ENCODE peak calls at places on chromosomes 7 and 10, in six cellular contexts. J is H9, L is neuronal stem cell, Y is IMR-90, W is H1, V is mesenchymal stem cell. T is an unnamed sample.

GRCh38 chr7:99098824-99099498 is 44.9 kb downstream of the SMURF1 start:
- DNase-seq in J (no peak), L (no peak), Y (no peak), W (no peak), V (peak), T (peak)

GRCh38 chr7:111741811-111742240 is 179.5 kb upstream of the IMMP2L start:
- DNase-seq in J (peak), L (peak), Y (peak), W (no peak), V (peak), T (peak)

GRCh38 chr7:156827587-156828203 is 65.3 kb downstream of the LMBR1 start:
- DNase-seq in J (no peak), L (no peak), Y (peak), W (no peak), V (peak), T (no peak)

GRCh38 chr10:48978318-48978717 is 38.7 kb upstream of the LRRC18 start:
- DNase-seq in J (no peak), L (no peak), Y (no peak), W (no peak), V (no peak), T (no peak)

GRCh38 chr7:138267934-138268333 is 191.7 kb downstream of the AKR1D1 start:
- DNase-seq in J (peak), L (no peak), Y (no peak), W (no peak), V (no peak), T (no peak)

GRCh38 chr7:95607477-95608010 is 11.2 kb upstream of the PDK4 start:
- DNase-seq in J (no peak), L (no peak), Y (no peak), W (no peak), V (no peak), T (peak)

GRCh38 chr10:125605167-125605566 is 77.8 kb downstream of the TEX36 start:
- DNase-seq in J (no peak), L (no peak), Y (peak), W (no peak), V (no peak), T (no peak)

GRCh38 chr7:94011714-94012353 is 7.7 kb upstream of the BET1 start:
- DNase-seq in J (peak), L (no peak), Y (no peak), W (no peak), V (no peak), T (no peak)

GRCh38 chr7:2024227-2024918 is 208.4 kb downstream of the MAD1L1 start:
- DNase-seq in J (no peak), L (no peak), Y (no peak), W (no peak), V (peak), T (no peak)

GRCh38 chr10:128096486-128097199 is 29.6 kb downstream of the MKI67 start:
- DNase-seq in J (no peak), L (no peak), Y (no peak), W (no peak), V (no peak), T (no peak)

GRCh38 chr10:91597397-91597881 is 35.4 kb downstream of the PPP1R3C start:
- DNase-seq in J (no peak), L (no peak), Y (peak), W (no peak), V (peak), T (peak)

GRCh38 chr7:148242271-148242801 is 348.2 kb upstream of the C7orf33 start:
- DNase-seq in J (peak), L (peak), Y (peak), W (peak), V (peak), T (peak)

GRCh38 chr10:122455376-122456056 is 1.1 kb downstream of the ARMS2 start:
- DNase-seq in J (no peak), L (no peak), Y (no peak), W (no peak), V (no peak), T (no peak)

GRCh38 chr7:22438994-22439393 is 61.0 kb downstream of the STEAP1B start:
- DNase-seq in J (no peak), L (no peak), Y (no peak), W (no peak), V (no peak), T (no peak)
- H2AFZ ChIP-seq in J (no peak), L (no peak), Y (no peak), W (no peak), V (no peak), T (no peak)

DNA sequence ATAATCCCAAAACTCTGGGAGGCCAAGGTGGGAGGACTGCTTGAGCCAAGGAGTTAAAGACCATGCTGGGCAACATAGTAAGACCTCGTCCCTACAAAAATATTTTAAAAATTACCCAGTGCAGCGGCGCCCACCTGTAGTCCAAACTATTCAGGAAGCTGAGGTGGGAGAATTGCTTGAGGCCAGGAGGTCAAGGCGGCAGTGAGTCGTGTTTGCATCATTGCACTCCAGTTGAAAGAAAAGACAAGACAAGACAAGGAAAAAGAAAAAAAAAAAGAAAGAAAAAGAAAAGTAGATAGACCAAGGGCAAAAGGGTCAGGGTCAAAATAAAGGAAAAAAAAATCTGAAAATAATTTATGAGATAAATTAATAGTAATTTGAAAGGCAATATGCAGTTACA is 5.8 kb downstream of the ANXA7 start:
- DNase-seq in J (no peak), L (no peak), Y (no peak), W (no peak), V (no peak), T (no peak)
- H2BK120ac ChIP-seq in J (no peak), L (no peak), Y (no peak), W (no peak), V (no peak), T (no peak)

DNA sequence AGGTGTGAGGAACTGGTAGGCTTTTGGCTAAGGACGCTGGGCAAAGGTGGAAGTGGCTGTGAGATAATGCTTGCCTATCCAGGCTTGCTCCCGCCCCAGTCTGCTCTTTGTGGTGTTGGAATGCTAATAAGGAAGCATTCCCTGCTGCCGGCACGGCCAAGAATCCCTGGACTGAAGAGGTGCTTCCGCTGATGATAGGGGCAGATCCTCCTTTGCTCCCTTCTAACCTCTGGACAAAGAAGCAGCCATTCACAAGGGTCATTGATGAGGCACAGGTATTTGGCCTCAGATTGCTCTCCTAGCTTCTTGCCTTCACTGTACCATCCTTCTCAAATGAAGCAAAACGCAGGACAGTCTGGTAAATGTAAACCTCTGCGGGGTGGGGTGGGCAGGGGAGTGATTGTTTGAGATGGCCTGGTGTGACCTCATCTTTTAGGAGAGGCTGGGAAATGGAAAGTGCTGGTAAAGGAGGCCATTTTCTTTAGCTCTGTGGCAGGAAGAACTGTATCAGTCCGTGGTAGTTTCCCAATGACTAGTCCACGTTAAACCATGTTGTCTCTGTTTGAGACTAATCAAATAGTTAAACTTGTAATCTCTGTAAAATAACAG is 1.7 kb downstream of the PGAM1 start:
- DNase-seq in J (peak), L (peak), Y (peak), W (peak), V (peak), T (peak)
- H2AK5ac ChIP-seq in J (no peak), L (no peak), Y (peak), W (peak), V (peak), T (no peak)

GRCh38 chr7:26151096-26151495 is 902 bp upstream of the NFE2L3 start:
- DNase-seq in J (no peak), L (no peak), Y (no peak), W (no peak), V (no peak), T (no peak)

GRCh38 chr7:26153823-26154783 is 2.1 kb downstream of the NFE2L3 start:
- DNase-seq in J (peak), L (no peak), Y (peak), W (peak), V (peak), T (no peak)

GRCh38 chr7:26151953-26152781 is at the start of gene NFE2L3:
- DNase-seq in J (peak), L (peak), Y (peak), W (no peak), V (peak), T (peak)

GRCh38 chr7:26151650-26151952 is 397 bp upstream of the NFE2L3 start:
- DNase-seq in J (no peak), L (no peak), Y (no peak), W (no peak), V (no peak), T (no peak)

DNA sequence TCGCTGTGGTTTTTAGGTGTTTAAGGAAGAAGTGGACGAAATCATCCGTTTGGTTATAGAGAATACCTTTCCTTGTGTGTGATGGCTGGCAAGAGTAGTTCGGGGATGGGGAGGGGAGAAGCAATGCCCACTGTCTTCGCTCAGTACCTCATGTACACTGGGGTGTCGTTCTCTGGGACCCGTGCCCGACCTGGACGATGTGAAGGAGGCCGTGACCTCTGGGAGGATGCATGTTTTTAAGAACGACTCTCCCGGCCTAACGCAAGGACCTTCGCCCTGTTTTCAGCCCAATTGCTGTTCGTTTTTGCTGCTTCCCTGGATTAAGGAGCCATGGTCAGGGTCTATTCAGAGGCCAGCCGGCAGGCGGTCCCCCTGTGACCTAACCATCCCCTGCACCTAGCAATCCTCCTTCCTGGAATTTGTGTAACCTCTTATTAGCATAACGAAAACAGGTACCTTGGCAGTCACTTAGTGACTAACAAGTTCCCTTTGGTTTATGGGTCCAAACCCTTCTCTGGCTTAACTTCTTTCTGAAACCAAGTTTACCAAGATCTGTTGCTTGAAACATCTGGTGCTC is 1.3 kb downstream of the NFE2L3 start:
- DNase-seq in J (peak), L (no peak), Y (no peak), W (no peak), V (peak), T (no peak)
- H2AFZ ChIP-seq in J (no peak), L (peak), Y (peak), W (no peak), V (no peak), T (peak)

DNA sequence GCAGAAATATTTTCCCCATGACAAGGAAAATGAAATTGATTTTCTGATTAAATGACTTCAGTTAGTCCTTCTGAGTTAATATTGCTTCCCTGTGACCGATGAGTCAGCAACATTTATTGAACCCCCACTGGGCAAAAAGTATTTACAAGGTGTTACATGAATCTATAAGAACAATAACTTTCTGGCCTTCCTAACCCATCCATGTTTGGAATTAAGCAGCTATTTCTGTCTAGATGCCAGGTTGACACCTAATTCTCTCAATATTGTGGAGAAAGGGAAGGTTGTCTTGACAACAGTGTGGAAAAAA is 112.9 kb upstream of the JAZF1 start:
- DNase-seq in J (no peak), L (no peak), Y (no peak), W (no peak), V (no peak), T (no peak)
- H2BK120ac ChIP-seq in J (no peak), L (no peak), Y (no peak), W (peak), V (no peak), T (no peak)

GRCh38 chr10:78437407-78437768 is 403.7 kb downstream of the RPS24 start:
- DNase-seq in J (no peak), L (no peak), Y (no peak), W (no peak), V (no peak), T (no peak)
- H2AK5ac ChIP-seq in J (no peak), L (no peak), Y (no peak), W (no peak), V (no peak), T (no peak)

GRCh38 chr10:63588436-63589180 is 67.4 kb downstream of the REEP3 start:
- DNase-seq in J (no peak), L (no peak), Y (peak), W (no peak), V (peak), T (peak)

GRCh38 chr10:63583909-63584747 is 62.9 kb downstream of the REEP3 start:
- DNase-seq in J (no peak), L (no peak), Y (no peak), W (no peak), V (no peak), T (no peak)

GRCh38 chr10:63586048-63586447 is 64.8 kb downstream of the REEP3 start:
- DNase-seq in J (no peak), L (no peak), Y (no peak), W (no peak), V (no peak), T (no peak)

GRCh38 chr10:63583397-63583796 is 62.2 kb downstream of the REEP3 start:
- DNase-seq in J (no peak), L (no peak), Y (no peak), W (no peak), V (no peak), T (no peak)

GRCh38 chr10:63587191-63587590 is 66.0 kb downstream of the REEP3 start:
- DNase-seq in J (no peak), L (no peak), Y (no peak), W (no peak), V (no peak), T (no peak)
- H2AFZ ChIP-seq in J (no peak), L (no peak), Y (no peak), W (no peak), V (no peak), T (no peak)